ENCODE peak calls at places on chromosomes 13 and 19, in nine cellular contexts. One of them, this sample, is unnamed. For H3K4me1, the result is how much of the 10 kb centered on the place peaks cover.

GRCh38 chr13:37642201-37642600 is 43.6 kb upstream of the POSTN start:
- DNase-seq in heart left ventricle: no peak
- DNase-seq in HepG2: no peak
- DNase-seq in K562: no peak
- DNase-seq in uterus: no peak
- DNase-seq in prostate gland: no peak
- DNase-seq in tibial nerve: no peak
- DNase-seq in esophagus squamous epithelium: no peak
- DNase-seq in IMR-90: no peak
- DNase-seq in this sample: no peak

GRCh38 chr13:44396295-44396962 is 22.8 kb downstream of the SERP2 start:
- DNase-seq in heart left ventricle: no peak
- DNase-seq in esophagus squamous epithelium: no peak
- DNase-seq in IMR-90: no peak
- DNase-seq in K562: no peak
- DNase-seq in prostate gland: no peak
- DNase-seq in tibial nerve: no peak
- DNase-seq in uterus: no peak
- DNase-seq in HepG2: no peak
- DNase-seq in this sample: peak

GRCh38 chr19:29372461-29372860 is 153.3 kb upstream of the VSTM2B start:
- DNase-seq in tibial nerve: no peak
- DNase-seq in heart left ventricle: no peak
- DNase-seq in HepG2: no peak
- DNase-seq in uterus: no peak
- DNase-seq in K562: no peak
- DNase-seq in esophagus squamous epithelium: no peak
- DNase-seq in IMR-90: no peak
- DNase-seq in prostate gland: peak
- DNase-seq in this sample: no peak

GRCh38 chr19:4277051-4277700 is 1.9 kb upstream of the SHD start:
- DNase-seq in uterus: no peak
- DNase-seq in HepG2: no peak
- DNase-seq in esophagus squamous epithelium: no peak
- DNase-seq in heart left ventricle: no peak
- DNase-seq in K562: peak
- DNase-seq in tibial nerve: no peak
- DNase-seq in IMR-90: no peak
- DNase-seq in prostate gland: no peak
- DNase-seq in this sample: no peak

GRCh38 chr19:53903055-53903680 is 5.9 kb upstream of the CACNG7 start:
- DNase-seq in IMR-90: peak
- DNase-seq in HepG2: peak
- DNase-seq in esophagus squamous epithelium: no peak
- DNase-seq in prostate gland: no peak
- DNase-seq in uterus: no peak
- DNase-seq in tibial nerve: no peak
- DNase-seq in heart left ventricle: no peak
- DNase-seq in K562: peak
- DNase-seq in this sample: peak

GRCh38 chr13:32278456-32278855 is 36.7 kb downstream of the ZAR1L start:
- DNase-seq in HepG2: no peak
- DNase-seq in prostate gland: no peak
- DNase-seq in IMR-90: peak
- DNase-seq in heart left ventricle: no peak
- DNase-seq in tibial nerve: no peak
- DNase-seq in esophagus squamous epithelium: no peak
- DNase-seq in K562: no peak
- DNase-seq in uterus: no peak
- DNase-seq in this sample: no peak

GRCh38 chr19:29013988-29014387 is 199.0 kb downstream of the UQCRFS1 start:
- DNase-seq in tibial nerve: no peak
- DNase-seq in HepG2: no peak
- DNase-seq in IMR-90: no peak
- DNase-seq in esophagus squamous epithelium: no peak
- DNase-seq in prostate gland: no peak
- DNase-seq in heart left ventricle: no peak
- DNase-seq in K562: no peak
- DNase-seq in uterus: no peak
- DNase-seq in this sample: no peak

GRCh38 chr13:40064723-40065122 is 409.3 kb downstream of the COG6 start:
- DNase-seq in prostate gland: no peak
- DNase-seq in IMR-90: peak
- DNase-seq in tibial nerve: no peak
- DNase-seq in heart left ventricle: no peak
- DNase-seq in uterus: peak
- DNase-seq in K562: no peak
- DNase-seq in esophagus squamous epithelium: no peak
- DNase-seq in HepG2: no peak
- DNase-seq in this sample: no peak

GRCh38 chr19:35710784-35711723 is 6.7 kb downstream of the ZBTB32 start:
- DNase-seq in IMR-90: no peak
- DNase-seq in esophagus squamous epithelium: no peak
- DNase-seq in prostate gland: no peak
- DNase-seq in HepG2: no peak
- DNase-seq in heart left ventricle: no peak
- DNase-seq in uterus: no peak
- DNase-seq in tibial nerve: no peak
- DNase-seq in K562: no peak
- DNase-seq in this sample: no peak

GRCh38 chr13:43309301-43309700 is 285.9 kb downstream of the DNAJC15 start:
- DNase-seq in K562: no peak
- DNase-seq in prostate gland: no peak
- DNase-seq in esophagus squamous epithelium: no peak
- DNase-seq in HepG2: no peak
- DNase-seq in IMR-90: peak
- DNase-seq in heart left ventricle: no peak
- DNase-seq in uterus: no peak
- DNase-seq in tibial nerve: no peak
- DNase-seq in this sample: no peak

GRCh38 chr19:6354098-6354674 is 7.1 kb upstream of the CLPP start:
- DNase-seq in uterus: no peak
- DNase-seq in IMR-90: no peak
- DNase-seq in prostate gland: no peak
- DNase-seq in esophagus squamous epithelium: no peak
- DNase-seq in heart left ventricle: no peak
- DNase-seq in K562: no peak
- DNase-seq in tibial nerve: no peak
- DNase-seq in HepG2: no peak
- DNase-seq in this sample: no peak

GRCh38 chr13:110455444-110455843 is 106.1 kb downstream of the RAB20 start:
- DNase-seq in uterus: no peak
- DNase-seq in IMR-90: no peak
- DNase-seq in esophagus squamous epithelium: no peak
- DNase-seq in tibial nerve: no peak
- DNase-seq in K562: no peak
- DNase-seq in prostate gland: no peak
- DNase-seq in heart left ventricle: no peak
- DNase-seq in HepG2: no peak
- DNase-seq in this sample: no peak

GRCh38 chr13:43878897-43879322 is 630 bp downstream of the CCDC122 start:
- DNase-seq in IMR-90: peak
- DNase-seq in HepG2: peak
- DNase-seq in esophagus squamous epithelium: peak
- DNase-seq in K562: no peak
- DNase-seq in uterus: peak
- DNase-seq in heart left ventricle: peak
- DNase-seq in prostate gland: peak
- DNase-seq in tibial nerve: peak
- DNase-seq in this sample: peak

GRCh38 chr13:28320884-28321574 is 173.9 kb downstream of the FLT1 start:
- DNase-seq in HepG2: peak
- DNase-seq in K562: no peak
- DNase-seq in esophagus squamous epithelium: no peak
- DNase-seq in uterus: no peak
- DNase-seq in IMR-90: peak
- DNase-seq in heart left ventricle: no peak
- DNase-seq in prostate gland: no peak
- DNase-seq in tibial nerve: no peak
- DNase-seq in this sample: no peak

GRCh38 chr19:43767316-43767715 is 12.6 kb upstream of the SMG9 start:
- DNase-seq in tibial nerve: no peak
- DNase-seq in IMR-90: no peak
- DNase-seq in uterus: no peak
- DNase-seq in esophagus squamous epithelium: no peak
- DNase-seq in heart left ventricle: no peak
- DNase-seq in HepG2: no peak
- DNase-seq in K562: no peak
- DNase-seq in prostate gland: no peak
- DNase-seq in this sample: no peak

GRCh38 chr13:36839281-36839680 is 20.3 kb downstream of the RFXAP start:
- DNase-seq in prostate gland: no peak
- DNase-seq in heart left ventricle: no peak
- DNase-seq in HepG2: no peak
- DNase-seq in uterus: no peak
- DNase-seq in IMR-90: no peak
- DNase-seq in tibial nerve: no peak
- DNase-seq in esophagus squamous epithelium: no peak
- DNase-seq in K562: no peak
- DNase-seq in this sample: no peak

GRCh38 chr19:21128901-21129698 is 12.7 kb upstream of the ZNF431 start:
- DNase-seq in uterus: no peak
- DNase-seq in prostate gland: no peak
- DNase-seq in K562: peak
- DNase-seq in tibial nerve: no peak
- DNase-seq in esophagus squamous epithelium: no peak
- DNase-seq in heart left ventricle: no peak
- DNase-seq in HepG2: peak
- DNase-seq in IMR-90: no peak
- DNase-seq in this sample: peak

GRCh38 chr19:19137556-19138109 is 645 bp downstream of the TMEM161A start:
- DNase-seq in heart left ventricle: no peak
- DNase-seq in K562: peak
- DNase-seq in HepG2: no peak
- DNase-seq in IMR-90: no peak
- DNase-seq in prostate gland: no peak
- DNase-seq in uterus: peak
- DNase-seq in tibial nerve: no peak
- DNase-seq in esophagus squamous epithelium: no peak
- DNase-seq in this sample: peak

GRCh38 chr13:24618219-24618955 is 61.8 kb upstream of the ATP12A start:
- DNase-seq in esophagus squamous epithelium: no peak
- DNase-seq in tibial nerve: no peak
- DNase-seq in heart left ventricle: no peak
- DNase-seq in K562: no peak
- DNase-seq in prostate gland: no peak
- DNase-seq in uterus: no peak
- DNase-seq in IMR-90: no peak
- DNase-seq in HepG2: no peak
- DNase-seq in this sample: peak

GRCh38 chr19:19538077-19538764 is at the start of gene CILP2:
- DNase-seq in K562: peak
- DNase-seq in heart left ventricle: no peak
- DNase-seq in HepG2: no peak
- DNase-seq in prostate gland: no peak
- DNase-seq in uterus: no peak
- DNase-seq in esophagus squamous epithelium: no peak
- DNase-seq in IMR-90: no peak
- DNase-seq in tibial nerve: no peak
- DNase-seq in this sample: peak

GRCh38 chr19:3852614-3853254 is 16.1 kb downstream of the ZFR2 start:
- DNase-seq in esophagus squamous epithelium: no peak
- DNase-seq in K562: peak
- DNase-seq in uterus: no peak
- DNase-seq in heart left ventricle: no peak
- DNase-seq in tibial nerve: no peak
- DNase-seq in prostate gland: no peak
- DNase-seq in IMR-90: peak
- DNase-seq in HepG2: peak
- DNase-seq in this sample: no peak

DNA sequence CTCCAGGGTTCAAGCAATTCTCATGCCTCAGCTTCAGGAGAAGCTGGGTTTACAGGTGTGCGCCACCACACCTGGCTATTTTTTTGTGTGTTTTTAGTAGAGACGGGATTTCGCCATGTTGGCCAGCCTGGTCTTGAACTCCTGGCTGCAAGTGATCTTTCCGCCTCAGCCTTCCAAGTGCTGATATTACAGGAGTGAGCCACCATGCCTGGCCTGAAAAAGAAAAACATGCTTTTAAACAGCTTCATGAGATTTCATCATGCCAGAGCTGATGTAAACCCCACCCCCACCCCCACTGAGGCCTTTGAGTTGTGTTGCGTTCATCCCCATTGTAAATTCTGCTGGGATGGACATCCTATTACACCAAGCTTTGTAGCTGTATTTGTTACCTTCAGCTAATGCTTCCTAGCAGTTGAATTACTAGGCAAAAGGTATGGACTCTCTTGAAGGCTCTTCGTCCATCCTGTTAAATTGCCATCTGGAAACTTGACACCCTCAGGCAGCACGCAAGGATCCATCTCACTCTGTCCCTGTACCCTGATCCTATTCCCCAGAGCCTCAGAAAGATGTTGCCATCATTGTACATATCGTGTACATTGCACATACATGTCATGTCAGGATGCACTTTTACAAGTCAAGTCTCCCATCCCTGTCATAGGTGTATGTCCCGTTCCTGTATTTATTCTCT is 47.3 kb downstream of the NFIX start:
- DNase-seq in K562: no peak
- DNase-seq in HepG2: no peak
- DNase-seq in uterus: no peak
- DNase-seq in heart left ventricle: no peak
- DNase-seq in prostate gland: no peak
- DNase-seq in IMR-90: peak
- DNase-seq in tibial nerve: no peak
- DNase-seq in esophagus squamous epithelium: no peak
- DNase-seq in this sample: no peak
- H3K4me1 ChIP-seq in K562: under half
- H3K4me1 ChIP-seq in HepG2: under half
- H3K4me1 ChIP-seq in uterus: under half
- H3K4me1 ChIP-seq in heart left ventricle: half or more
- H3K4me1 ChIP-seq in prostate gland: half or more
- H3K4me1 ChIP-seq in IMR-90: under half
- H3K4me1 ChIP-seq in tibial nerve: half or more
- H3K4me1 ChIP-seq in esophagus squamous epithelium: half or more
- H3K4me1 ChIP-seq in this sample: half or more

GRCh38 chr19:32674959-32675719 is at the start of gene ANKRD27:
- DNase-seq in tibial nerve: peak
- DNase-seq in uterus: peak
- DNase-seq in prostate gland: peak
- DNase-seq in HepG2: peak
- DNase-seq in IMR-90: peak
- DNase-seq in heart left ventricle: peak
- DNase-seq in esophagus squamous epithelium: peak
- DNase-seq in K562: peak
- DNase-seq in this sample: peak
- TF ChIP-seq POLR2A in tibial nerve: peak
- TF ChIP-seq POLR2A in uterus: no peak
- TF ChIP-seq POLR2A in prostate gland: peak
- TF ChIP-seq POLR2A in HepG2: peak
- TF ChIP-seq POLR2A in IMR-90: peak
- TF ChIP-seq POLR2A in heart left ventricle: no peak
- TF ChIP-seq POLR2A in esophagus squamous epithelium: no peak
- TF ChIP-seq POLR2A in K562: peak
- TF ChIP-seq POLR2A in this sample: no peak

GRCh38 chr19:45882652-45883585 is 3.0 kb downstream of the IRF2BP1 start:
- DNase-seq in IMR-90: peak
- DNase-seq in tibial nerve: peak
- DNase-seq in heart left ventricle: peak
- DNase-seq in uterus: peak
- DNase-seq in esophagus squamous epithelium: no peak
- DNase-seq in K562: peak
- DNase-seq in HepG2: peak
- DNase-seq in prostate gland: peak
- DNase-seq in this sample: peak
- H3K4me3 ChIP-seq in IMR-90: no peak
- H3K4me3 ChIP-seq in tibial nerve: no peak
- H3K4me3 ChIP-seq in heart left ventricle: peak
- H3K4me3 ChIP-seq in uterus: peak
- H3K4me3 ChIP-seq in esophagus squamous epithelium: peak
- H3K4me3 ChIP-seq in K562: peak
- H3K4me3 ChIP-seq in HepG2: peak
- H3K4me3 ChIP-seq in prostate gland: peak
- H3K4me3 ChIP-seq in this sample: no peak

GRCh38 chr13:79497852-79498251 is 16.9 kb downstream of the NDFIP2 start:
- DNase-seq in heart left ventricle: no peak
- DNase-seq in esophagus squamous epithelium: no peak
- DNase-seq in tibial nerve: no peak
- DNase-seq in HepG2: no peak
- DNase-seq in uterus: no peak
- DNase-seq in prostate gland: no peak
- DNase-seq in IMR-90: no peak
- DNase-seq in K562: no peak
- DNase-seq in this sample: no peak
- H3K4me1 ChIP-seq in heart left ventricle: under half
- H3K4me1 ChIP-seq in esophagus squamous epithelium: under half
- H3K4me1 ChIP-seq in tibial nerve: under half
- H3K4me1 ChIP-seq in HepG2: under half
- H3K4me1 ChIP-seq in uterus: under half
- H3K4me1 ChIP-seq in prostate gland: under half
- H3K4me1 ChIP-seq in IMR-90: under half
- H3K4me1 ChIP-seq in K562: under half
- H3K4me1 ChIP-seq in this sample: under half